ENCODE peak calls at places on chromosome 17, in five cellular contexts. Q, R, L, T and O are unnamed samples.

GRCh38 chr17:32551186-32551955 is 64.6 kb downstream of the CDK5R1 start:
- DNase-seq in Q (no peak), R (no peak), L (no peak), T (peak; percentile 71), O (no peak)

GRCh38 chr17:42674755-42675347 is 1.9 kb downstream of the PLEKHH3 start:
- DNase-seq in Q (no peak), R (no peak), L (no peak), T (no peak), O (peak; percentile 63)

GRCh38 chr17:74729866-74730265 is 7.2 kb upstream of the RAB37 start:
- DNase-seq in Q (no peak), R (no peak), L (no peak), T (no peak), O (no peak)

GRCh38 chr17:47652570-47652969 is 2.9 kb downstream of the KPNB1 start:
- DNase-seq in Q (no peak), R (no peak), L (no peak), T (no peak), O (no peak)

GRCh38 chr17:73349138-73349537 is 37.3 kb upstream of the CDC42EP4 start:
- DNase-seq in Q (no peak), R (no peak), L (no peak), T (no peak), O (no peak)

GRCh38 chr17:76385892-76386786 is 1.7 kb downstream of the SPHK1 start:
- DNase-seq in Q (peak; percentile 93), R (peak; percentile 96), L (peak; percentile 85), T (no peak), O (peak; percentile 96)

GRCh38 chr17:71325117-71325516 is 795.7 kb upstream of the SOX9 start:
- DNase-seq in Q (no peak), R (no peak), L (no peak), T (no peak), O (no peak)

GRCh38 chr17:45052052-45052772 is 780 bp upstream of the DCAKD start:
- DNase-seq in Q (peak; percentile 49), R (peak; percentile 65), L (peak; percentile 18), T (no peak), O (peak; percentile 73)

GRCh38 chr17:80889231-80889896 is 102.3 kb upstream of the CHMP6 start:
- DNase-seq in Q (no peak), R (no peak), L (no peak), T (no peak), O (no peak)

GRCh38 chr17:77749316-77749715 is 209.2 kb upstream of the TNRC6C start:
- DNase-seq in Q (no peak), R (no peak), L (no peak), T (no peak), O (no peak)

GRCh38 chr17:58413684-58414083 is 3.6 kb downstream of the RNF43 start:
- DNase-seq in Q (no peak), R (no peak), L (no peak), T (no peak), O (no peak)

GRCh38 chr17:60383379-60383778 is 8.6 kb downstream of the USP32 start:
- DNase-seq in Q (no peak), R (no peak), L (no peak), T (no peak), O (no peak)

GRCh38 chr17:6924121-6924676 is 71.7 kb upstream of the ALOX12 start:
- DNase-seq in Q (no peak), R (no peak), L (no peak), T (no peak), O (no peak)

GRCh38 chr17:81279278-81280073 is 15.6 kb downstream of the SLC38A10 start:
- DNase-seq in Q (no peak), R (no peak), L (no peak), T (no peak), O (no peak)

GRCh38 chr17:17994271-17994670 is 21.6 kb downstream of the DRC3 start:
- DNase-seq in Q (no peak), R (peak; percentile 86), L (peak; percentile 56), T (no peak), O (peak; percentile 53)

GRCh38 chr17:79589669-79590270 is 21.1 kb downstream of the RBFOX3 start:
- DNase-seq in Q (no peak), R (no peak), L (no peak), T (no peak), O (no peak)

GRCh38 chr17:73678999-73679398 is 34.8 kb upstream of the SDK2 start:
- DNase-seq in Q (no peak), R (no peak), L (no peak), T (no peak), O (peak; percentile 24)

GRCh38 chr17:74356640-74357465 is 4.8 kb downstream of the BTBD17 start:
- DNase-seq in Q (no peak), R (no peak), L (no peak), T (no peak), O (no peak)

GRCh38 chr17:22511431-22511830 is 819.1 kb downstream of the KCNJ18 start:
- DNase-seq in Q (no peak), R (no peak), L (no peak), T (no peak), O (no peak)

GRCh38 chr17:33436321-33436720 is 143.2 kb upstream of the ASIC2 start:
- DNase-seq in Q (no peak), R (no peak), L (no peak), T (no peak), O (no peak)

GRCh38 chr17:66920426-66920825 is 44.1 kb upstream of the CACNG4 start:
- DNase-seq in Q (no peak), R (no peak), L (no peak), T (no peak), O (no peak)

GRCh38 chr17:61362852-61363600 is 36.6 kb upstream of the TBX2 start:
- DNase-seq in Q (no peak), R (no peak), L (peak; percentile 57), T (no peak), O (no peak)

GRCh38 chr17:80891096-80892018 is 100.3 kb upstream of the CHMP6 start:
- DNase-seq in Q (peak; percentile 73), R (no peak), L (no peak), T (peak; percentile 56), O (no peak)

GRCh38 chr17:77372444-77373297 is 231.9 kb downstream of the SEC14L1 start:
- DNase-seq in Q (peak; percentile 91), R (peak; percentile 98), L (peak; percentile 94), T (no peak), O (peak; percentile 93)

GRCh38 chr17:49227436-49228261 is 2.9 kb downstream of the PHOSPHO1 start:
- DNase-seq in Q (peak; percentile 82), R (peak; percentile 87), L (peak; percentile 69), T (no peak), O (no peak)
- TF ChIP-seq YY1 in Q (no peak), R (no peak), L (no peak), T (peak; percentile 54), O (no peak)

DNA sequence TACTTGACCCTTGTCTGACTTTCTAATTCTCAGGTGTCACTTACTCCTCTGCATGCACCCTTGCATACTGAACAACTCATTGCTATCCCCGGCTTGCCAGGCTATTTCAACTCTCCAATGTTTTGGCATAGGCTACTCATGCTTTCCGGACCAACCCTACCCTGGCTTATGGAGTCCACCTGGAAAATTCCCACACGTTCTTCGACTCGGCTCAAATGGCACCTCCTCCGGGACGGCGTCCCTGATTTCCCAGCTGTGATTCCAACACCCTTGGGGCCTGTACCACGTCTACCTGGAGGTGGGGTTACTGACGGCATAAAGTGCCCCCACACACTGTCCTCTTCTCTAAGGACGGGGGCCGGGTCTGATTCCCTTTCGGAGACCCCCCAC is 518 bp downstream of the SMYD4 start:
- DNase-seq in Q (no peak), R (no peak), L (peak; percentile 13), T (no peak), O (no peak)
- TF ChIP-seq JUND in Q (no peak), R (no peak), L (no peak), T (no peak), O (no peak)

DNA sequence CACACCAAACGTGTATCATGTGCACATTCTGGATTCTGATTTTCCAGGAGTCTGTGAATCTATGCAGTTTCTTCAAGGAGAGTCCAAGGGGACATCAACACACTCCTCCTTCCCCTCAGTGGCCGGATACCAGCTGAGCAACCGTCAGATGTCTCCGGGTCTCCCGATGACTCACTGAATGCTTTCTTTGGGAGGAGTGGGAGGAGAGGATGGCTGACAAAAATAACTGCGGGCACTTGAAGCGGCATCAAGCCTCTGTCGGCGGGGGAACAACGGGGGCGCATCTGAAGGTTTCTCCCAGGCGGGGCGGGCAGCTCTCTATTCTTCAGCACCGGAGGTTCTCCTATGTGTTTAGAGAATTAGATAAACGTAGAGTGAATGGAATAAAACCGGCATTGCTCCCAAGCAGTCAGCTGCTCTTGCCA is 24.6 kb upstream of the LRRC75A start:
- DNase-seq in Q (peak; percentile 50), R (peak; percentile 22), L (no peak), T (no peak), O (no peak)
- TF ChIP-seq RFX5 in Q (no peak), R (peak; percentile 85), L (no peak), T (no peak), O (no peak)

DNA sequence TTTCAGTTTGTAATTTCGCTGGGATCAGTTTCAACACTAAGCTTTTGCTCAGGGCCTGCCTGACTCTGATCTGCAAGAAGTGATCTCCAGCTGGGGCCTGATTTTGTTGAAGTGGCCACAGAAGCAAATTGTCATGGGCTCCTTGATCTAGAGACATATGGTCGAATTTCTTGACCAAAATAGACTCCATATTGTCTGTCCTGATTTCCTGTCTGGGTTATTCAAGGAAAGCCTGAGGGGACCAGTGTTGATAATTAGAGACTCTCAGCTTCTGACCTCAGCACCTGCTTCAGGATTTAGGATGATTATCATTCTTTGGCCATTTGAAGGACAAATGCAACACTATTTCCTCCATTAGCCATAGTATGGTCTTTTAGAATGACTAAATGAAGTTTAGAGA is 48.9 kb upstream of the MSI2 start:
- DNase-seq in Q (no peak), R (no peak), L (no peak), T (no peak), O (no peak)
- TF ChIP-seq YY1 in Q (no peak), R (no peak), L (no peak), T (no peak), O (no peak)

DNA sequence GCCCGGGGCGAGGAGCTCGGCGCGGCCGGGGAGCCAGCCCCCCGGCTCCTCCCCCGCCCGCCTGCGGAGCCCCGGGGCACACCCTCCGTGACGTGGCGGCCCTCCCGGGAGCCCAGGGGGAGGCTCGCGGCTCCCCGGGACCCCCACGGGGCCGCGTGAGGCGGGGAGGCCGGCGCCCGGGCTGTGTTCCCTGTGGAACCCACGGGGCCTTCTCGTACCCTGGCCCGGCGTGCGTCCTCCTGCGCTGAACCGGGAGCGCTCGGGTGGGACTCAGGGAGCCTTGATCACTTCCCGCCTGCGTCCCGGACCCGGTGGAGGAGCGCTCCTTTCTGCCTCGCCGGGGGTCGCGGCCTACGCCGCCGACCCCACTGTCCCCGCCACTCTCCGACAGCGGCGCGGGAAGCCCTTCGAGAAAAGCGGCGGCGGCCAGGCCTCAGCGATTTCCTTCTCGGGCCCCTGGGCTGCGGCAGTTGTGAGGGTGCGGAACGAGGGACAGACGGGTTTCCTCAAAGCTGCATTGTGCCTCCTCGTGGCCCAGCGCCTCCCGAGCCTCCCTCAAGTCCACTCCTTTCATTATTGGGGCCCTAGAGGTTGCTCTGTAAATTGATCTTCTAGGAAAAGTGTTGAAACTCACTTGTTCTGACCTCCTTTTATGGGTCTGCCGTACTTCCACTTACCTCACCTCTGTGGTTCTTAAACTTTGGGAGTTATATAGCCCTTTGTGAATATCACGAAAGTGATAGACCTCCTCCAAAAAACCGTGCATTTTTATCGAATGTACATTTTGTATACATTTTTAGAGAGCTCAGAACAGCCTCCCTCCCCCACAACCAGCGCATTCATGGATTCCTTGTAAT is 597 bp downstream of the LIG3 start:
- DNase-seq in Q (peak; percentile 92), R (peak; percentile 95), L (peak; percentile 83), T (peak; percentile 27), O (peak; percentile 72)
- TF ChIP-seq JUND in Q (no peak), R (no peak), L (no peak), T (no peak), O (no peak)